ENCODE peak calls at places on chromosomes 6 and 20, in five cellular contexts. U is choroid plexus epithelial cell, Y is mammary epithelial cell, I is prostate gland, T is endodermal cell. V is an unnamed sample.

GRCh38 chr6:36235309-36235708 is 34.6 kb upstream of the PNPLA1 start:
- DNase-seq in Y (no peak), U (peak; percentile 36), I (no peak), T (peak; percentile 60), V (no peak)

GRCh38 chr6:139648430-139649000 is 274.1 kb upstream of the CITED2 start:
- DNase-seq in T (no peak), I (no peak), Y (no peak), U (no peak), V (no peak)

GRCh38 chr6:42726485-42727083 is 4.2 kb upstream of the PRPH2 start:
- DNase-seq in T (peak; percentile 77), Y (peak; percentile 64), I (peak; percentile 80), U (peak; percentile 96), V (peak; percentile 75)

GRCh38 chr6:9482030-9482731 is 932.7 kb downstream of the TFAP2A start:
- DNase-seq in U (peak; percentile 94), I (no peak), Y (peak; percentile 90), T (no peak), V (peak; percentile 84)

GRCh38 chr6:108655840-108656650 is 95.3 kb downstream of the FOXO3 start:
- DNase-seq in T (no peak), U (peak; percentile 79), I (no peak), Y (no peak), V (peak; percentile 66)

GRCh38 chr6:1016329-1017302 is 295.3 kb upstream of the FOXQ1 start:
- DNase-seq in U (no peak), T (no peak), Y (no peak), I (no peak), V (no peak)

GRCh38 chr6:34723203-34723602 is 26.6 kb upstream of the ILRUN start:
- DNase-seq in Y (no peak), U (peak; percentile 62), I (no peak), T (no peak), V (no peak)

GRCh38 chr6:16684896-16685554 is 76.2 kb downstream of the ATXN1 start:
- DNase-seq in U (peak; percentile 73), I (no peak), T (no peak), Y (peak; percentile 97), V (peak; percentile 67)

GRCh38 chr20:56944546-56944945 is 315.4 kb downstream of the TFAP2C start:
- DNase-seq in Y (no peak), I (no peak), T (no peak), U (no peak), V (peak; percentile 4)

GRCh38 chr20:58366016-58366415 is 23.0 kb upstream of the VAPB start:
- DNase-seq in T (no peak), I (no peak), U (no peak), Y (no peak), V (no peak)

GRCh38 chr20:33507461-33507860 is 17.6 kb downstream of the CBFA2T2 start:
- DNase-seq in I (no peak), Y (no peak), T (no peak), U (no peak), V (no peak)

GRCh38 chr6:99905209-99906106 is 88.6 kb downstream of the MCHR2 start:
- DNase-seq in Y (peak; percentile 50), I (no peak), T (no peak), U (peak; percentile 72), V (peak; percentile 40)

GRCh38 chr20:43963872-43964791 is 49.5 kb downstream of the TOX2 start:
- DNase-seq in U (peak; percentile 91), I (no peak), T (peak; percentile 32), Y (no peak), V (no peak)

GRCh38 chr6:36631326-36632046 is 37.3 kb downstream of the SRSF3 start:
- DNase-seq in U (no peak), I (no peak), Y (no peak), T (no peak), V (no peak)

GRCh38 chr20:46810442-46811327 is 84.0 kb upstream of the EYA2 start:
- DNase-seq in Y (no peak), T (peak; percentile 39), U (no peak), I (no peak), V (no peak)

GRCh38 chr6:139515511-139515910 is 141.1 kb upstream of the CITED2 start:
- DNase-seq in U (peak; percentile 77), I (no peak), T (no peak), Y (no peak), V (no peak)

GRCh38 chr20:44362466-44362940 is 7.0 kb downstream of the HNF4A start:
- DNase-seq in T (no peak), Y (no peak), U (no peak), I (no peak), V (no peak)

GRCh38 chr6:116034327-116034726 is 26.4 kb downstream of the FRK start:
- DNase-seq in T (no peak), I (no peak), U (peak; percentile 71), Y (peak; percentile 67), V (peak; percentile 21)

DNA sequence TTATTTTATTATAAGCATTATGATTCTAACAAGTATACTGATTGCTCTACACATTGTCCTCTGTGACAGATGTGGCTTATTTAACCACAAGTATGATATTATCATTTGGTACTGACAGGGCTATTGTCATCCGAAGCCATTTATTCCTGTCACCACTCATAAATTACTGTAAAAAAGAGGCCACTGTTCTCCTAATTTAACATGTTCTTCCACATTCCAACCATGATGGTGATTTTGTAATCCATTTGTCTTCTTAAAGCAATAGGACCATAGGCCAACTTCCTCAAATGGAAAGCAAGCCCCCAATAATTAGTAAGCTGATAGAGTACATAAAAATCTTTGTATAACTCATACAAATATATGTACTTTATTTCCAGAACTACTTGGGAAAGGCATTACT is 50.6 kb downstream of the FUT9 start:
- DNase-seq in T (no peak), U (no peak), I (no peak), Y (no peak), V (no peak)
- TF ChIP-seq CTCF in T (no peak), U (no peak), I (no peak), Y (no peak), V (no peak)

GRCh38 chr6:104959453-104959858 is 2.5 kb downstream of the LIN28B start:
- DNase-seq in I (no peak), T (no peak), Y (no peak), U (no peak), V (no peak)
- H3K4me3 ChIP-seq in I (no peak overlapping the region), T (peak overlapping the region; percentile 99), Y (no peak overlapping the region), U (no peak overlapping the region), V (no peak overlapping the region)

GRCh38 chr20:50559856-50560623 is 49.9 kb downstream of the PTPN1 start:
- DNase-seq in U (no peak), Y (no peak), T (no peak), I (no peak), V (no peak)

GRCh38 chr20:50559149-50559548 is 49.0 kb downstream of the PTPN1 start:
- DNase-seq in Y (no peak), T (no peak), I (no peak), U (no peak), V (no peak)

GRCh38 chr20:50558483-50558925 is 48.3 kb downstream of the PTPN1 start:
- DNase-seq in T (no peak), I (no peak), U (peak; percentile 77), Y (peak; percentile 85), V (peak; percentile 32)

GRCh38 chr20:50555687-50556086 is 45.5 kb downstream of the PTPN1 start:
- DNase-seq in U (no peak), T (no peak), Y (no peak), I (no peak), V (no peak)

DNA sequence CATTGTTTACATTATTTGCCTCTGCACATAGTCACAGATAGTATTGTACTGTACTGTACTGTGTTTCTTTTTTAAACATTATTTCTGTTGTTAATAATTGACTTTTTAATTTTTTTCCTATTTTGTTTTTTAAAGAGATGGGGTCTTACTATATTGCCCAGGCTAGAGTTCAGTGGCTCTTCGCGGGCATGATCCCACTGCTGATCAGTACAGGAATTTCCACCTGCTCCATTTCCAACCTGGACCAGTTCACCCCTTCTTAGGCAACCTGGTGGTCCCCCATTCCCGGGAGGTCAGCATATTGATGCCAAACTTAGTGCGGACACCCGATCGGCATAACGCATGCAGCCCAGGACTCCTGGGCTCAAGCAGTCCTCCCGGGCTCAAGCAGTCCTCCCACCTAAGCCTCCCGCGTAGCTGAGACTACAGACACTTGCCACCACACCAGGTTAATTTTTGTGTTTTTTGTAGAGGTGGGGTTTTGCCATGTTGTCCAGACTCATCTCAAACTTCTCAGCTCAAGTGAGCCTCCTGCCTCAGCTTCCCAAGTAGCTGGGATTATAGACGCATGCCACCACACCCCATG is 47.5 kb downstream of the PTPN1 start:
- DNase-seq in T (no peak), U (no peak), Y (no peak), I (no peak), V (no peak)
- TF ChIP-seq CTCF in T (no peak), U (no peak), Y (no peak), I (no peak), V (no peak)

GRCh38 chr6:107435798-107436197 is 23.6 kb downstream of the PDSS2 start:
- DNase-seq in U (peak; percentile 29), Y (no peak), T (no peak), I (no peak), V (no peak)
- H3K4me3 ChIP-seq in U (no peak overlapping the region), Y (no peak overlapping the region), T (no peak overlapping the region), I (no peak overlapping the region), V (no peak overlapping the region)

GRCh38 chr6:28544211-28544610 is 18.5 kb downstream of the GPX5 start:
- DNase-seq in I (no peak), T (peak; percentile 61), Y (no peak), U (peak; percentile 33), V (no peak)

GRCh38 chr6:28545955-28546354 is 20.3 kb downstream of the GPX5 start:
- DNase-seq in U (no peak), T (no peak), I (no peak), Y (no peak), V (no peak)

GRCh38 chr6:28541996-28542395 is 16.3 kb downstream of the GPX5 start:
- DNase-seq in Y (no peak), U (no peak), T (no peak), I (no peak), V (no peak)

GRCh38 chr6:28543671-28544131 is 18.0 kb downstream of the GPX5 start:
- DNase-seq in U (peak; percentile 22), T (peak; percentile 74), I (no peak), Y (no peak), V (no peak)

DNA sequence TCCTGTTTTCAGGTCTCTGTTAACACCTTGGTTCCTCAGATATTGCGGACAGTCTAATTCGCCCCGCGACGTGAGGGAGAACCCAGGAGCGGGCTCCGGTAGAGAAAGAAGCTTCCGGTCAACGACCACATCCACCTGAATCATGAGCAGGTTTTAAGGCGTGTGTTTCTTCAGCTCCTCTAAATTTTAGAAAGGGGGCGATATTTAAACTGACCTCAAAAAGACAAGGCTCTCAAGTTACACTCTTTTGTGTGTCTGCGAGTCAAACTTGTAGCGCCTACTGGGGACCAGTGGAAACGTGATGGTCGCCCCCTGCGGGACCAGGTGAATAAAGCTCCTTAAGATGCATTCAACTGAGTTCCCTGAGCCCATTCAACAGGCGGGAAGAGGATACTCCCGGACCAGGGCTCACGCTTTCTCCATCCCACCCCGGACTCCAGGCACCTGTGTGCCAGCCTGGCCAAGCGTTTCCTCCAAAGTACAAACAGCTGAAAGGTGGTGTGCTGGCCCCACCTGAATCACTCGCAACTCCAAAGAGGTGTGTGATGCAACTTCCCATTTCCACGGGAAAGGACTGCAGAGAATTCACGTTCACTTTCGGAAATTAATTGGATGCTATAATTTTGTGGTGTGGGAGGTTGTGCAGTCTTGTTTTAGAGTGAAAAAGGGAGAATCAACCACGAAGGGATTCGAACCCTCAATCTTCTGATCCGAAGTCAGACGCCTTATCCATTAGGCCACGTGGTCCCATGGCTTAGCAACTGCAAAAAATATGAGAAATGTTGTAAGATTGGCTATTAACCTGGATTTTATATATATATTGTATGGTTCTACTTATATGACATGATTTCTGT is 17.0 kb downstream of the GPX5 start:
- DNase-seq in I (peak; percentile 41), Y (peak; percentile 95), T (peak; percentile 97), U (peak; percentile 85), V (peak; percentile 55)
- TF ChIP-seq CTCF in I (no peak), Y (peak; percentile 63), T (peak; percentile 93), U (peak; percentile 62), V (peak; percentile 35)